ENCODE peak calls at places on chromosomes 16 and 17, in eight cellular contexts. G, Z, S, D, K, M, I and R are unnamed samples.

GRCh38 chr17:64147110-64148016 is 17.4 kb upstream of the ERN1 start:
- DNase-seq in M (no peak), I (no peak), Z (no peak), K (no peak), D (no peak), G (no peak), S (no peak), R (no peak)

GRCh38 chr17:39352511-39352910 is 48.9 kb downstream of the FBXL20 start:
- DNase-seq in I (no peak), K (no peak), Z (no peak), M (no peak), D (no peak), S (no peak), G (no peak), R (no peak)

GRCh38 chr16:57624044-57624688 is 4.3 kb upstream of the ADGRG1 start:
- DNase-seq in D (no peak), S (peak), K (no peak), M (no peak), G (no peak), I (no peak), Z (no peak), R (no peak)

GRCh38 chr16:3456374-3456773 is 12.9 kb downstream of the NAA60 start:
- DNase-seq in M (no peak), S (no peak), D (no peak), Z (no peak), K (no peak), G (no peak), I (no peak), R (no peak)

GRCh38 chr17:83171661-83172060 is 92.3 kb downstream of the METRNL start:
- DNase-seq in D (no peak), Z (no peak), I (peak), G (peak), M (no peak), K (no peak), S (no peak), R (no peak)

GRCh38 chr17:51147641-51148040 is 5.7 kb upstream of the NME1 start:
- DNase-seq in G (no peak), K (no peak), D (no peak), S (no peak), Z (no peak), I (no peak), M (no peak), R (no peak)

GRCh38 chr17:7336240-7337175 is at the start of gene ACAP1:
- DNase-seq in D (peak), K (no peak), Z (no peak), S (no peak), I (no peak), M (no peak), G (peak), R (no peak)

GRCh38 chr16:21277045-21277926 is 804 bp downstream of the CRYM start:
- DNase-seq in M (no peak), D (no peak), Z (no peak), K (no peak), I (no peak), G (no peak), S (no peak), R (no peak)

GRCh38 chr17:4479982-4480751 is 18.5 kb upstream of the SPNS2 start:
- DNase-seq in K (no peak), Z (no peak), S (no peak), G (peak), M (no peak), I (no peak), D (no peak), R (no peak)

GRCh38 chr16:28210979-28211505 is 723 bp downstream of the XPO6 start:
- DNase-seq in S (peak), G (peak), I (peak), K (peak), Z (peak), M (peak), D (peak), R (no peak)

GRCh38 chr17:55496094-55496881 is 15.0 kb downstream of the SMIM36 start:
- DNase-seq in D (no peak), G (peak), Z (no peak), K (no peak), S (peak), I (peak), M (no peak), R (no peak)

GRCh38 chr16:61370564-61370963 is 665.7 kb downstream of the CDH8 start:
- DNase-seq in G (no peak), M (no peak), I (no peak), S (no peak), Z (no peak), K (no peak), D (no peak), R (no peak)

GRCh38 chr17:50114849-50115357 is 15.1 kb downstream of the SAMD14 start:
- DNase-seq in I (peak), D (no peak), G (peak), M (no peak), S (peak), K (no peak), Z (no peak), R (no peak)

GRCh38 chr16:27317738-27318398 is 4.1 kb downstream of the IL4R start:
- DNase-seq in K (peak), I (no peak), Z (no peak), D (no peak), M (no peak), S (no peak), G (no peak), R (no peak)

GRCh38 chr16:57194512-57194911 is 8.4 kb downstream of the RSPRY1 start:
- DNase-seq in K (no peak), Z (no peak), G (no peak), M (no peak), I (peak), D (no peak), S (peak), R (peak)

GRCh38 chr17:31596382-31597323 is 205.2 kb downstream of the RAB11FIP4 start:
- DNase-seq in K (peak), M (peak), G (peak), Z (peak), I (peak), D (peak), S (peak), R (peak)

GRCh38 chr17:74190807-74191206 is 12.7 kb upstream of the RPL38 start:
- DNase-seq in Z (no peak), I (peak), K (no peak), G (no peak), D (no peak), S (no peak), M (no peak), R (no peak)

GRCh38 chr17:76146053-76146875 is 5.2 kb upstream of the FOXJ1 start:
- DNase-seq in K (peak), D (peak), I (no peak), G (no peak), S (no peak), M (no peak), Z (no peak), R (no peak)

GRCh38 chr16:85253127-85253941 is 141.1 kb upstream of the CIBAR2 start:
- DNase-seq in Z (peak), G (peak), M (no peak), I (peak), K (peak), D (peak), S (no peak), R (no peak)

GRCh38 chr16:83187404-83187803 is 560.6 kb downstream of the CDH13 start:
- DNase-seq in K (no peak), I (peak), D (no peak), G (no peak), Z (no peak), S (peak), M (no peak), R (peak)

GRCh38 chr16:49466881-49467280 is 93.3 kb downstream of the C16orf78 start:
- DNase-seq in D (no peak), M (no peak), K (peak), S (no peak), Z (no peak), I (no peak), G (peak), R (no peak)

GRCh38 chr16:53852678-53853077 is 148.7 kb downstream of the FTO start:
- DNase-seq in I (no peak), Z (no peak), K (no peak), M (no peak), G (no peak), D (no peak), S (no peak), R (no peak)

GRCh38 chr17:9811086-9811485 is 10.8 kb downstream of the GSG1L2 start:
- DNase-seq in Z (no peak), D (no peak), M (no peak), G (no peak), S (no peak), K (no peak), I (no peak), R (no peak)

GRCh38 chr16:67456383-67457140 is 24.4 kb downstream of the ATP6V0D1 start:
- DNase-seq in G (peak), K (peak), I (no peak), Z (peak), M (peak), D (peak), S (peak), R (no peak)

GRCh38 chr17:36661047-36661666 is 59.8 kb downstream of the MRM1 start:
- DNase-seq in I (no peak), K (no peak), Z (no peak), S (no peak), M (no peak), D (peak), G (no peak), R (no peak)

GRCh38 chr16:74766729-74767128 is 7.9 kb downstream of the FA2H start:
- DNase-seq in G (no peak), Z (no peak), M (no peak), S (no peak), I (no peak), D (no peak), K (no peak), R (no peak)

GRCh38 chr16:85205747-85206471 is 93.6 kb upstream of the CIBAR2 start:
- DNase-seq in Z (no peak), D (no peak), K (no peak), I (peak), S (no peak), G (no peak), M (no peak), R (no peak)

GRCh38 chr16:87851141-87851587 is 18.1 kb downstream of the SLC7A5 start:
- DNase-seq in D (no peak), K (no peak), Z (no peak), M (no peak), G (no peak), I (no peak), S (no peak), R (no peak)

GRCh38 chr16:27470567-27471431 is 68.8 kb downstream of the IL21R start:
- DNase-seq in S (peak), G (no peak), D (no peak), Z (peak), M (peak), K (no peak), I (no peak), R (peak)

GRCh38 chr16:56370836-56371235 is 54.5 kb downstream of the AMFR start:
- DNase-seq in K (no peak), D (no peak), M (no peak), G (no peak), Z (no peak), S (no peak), I (peak), R (no peak)

GRCh38 chr16:3696425-3697218 is 20.7 kb downstream of the TRAP1 start:
- DNase-seq in Z (no peak), G (no peak), D (no peak), S (peak), M (no peak), I (peak), K (no peak), R (peak)

GRCh38 chr17:61387011-61387410 is 12.6 kb upstream of the TBX2 start:
- DNase-seq in D (no peak), S (no peak), M (no peak), G (no peak), Z (no peak), I (no peak), K (no peak), R (no peak)

GRCh38 chr17:60421273-60422161 is 772 bp upstream of the CHCT1 start:
- DNase-seq in S (peak), G (peak), K (peak), M (peak), D (peak), Z (peak), I (peak), R (no peak)

DNA sequence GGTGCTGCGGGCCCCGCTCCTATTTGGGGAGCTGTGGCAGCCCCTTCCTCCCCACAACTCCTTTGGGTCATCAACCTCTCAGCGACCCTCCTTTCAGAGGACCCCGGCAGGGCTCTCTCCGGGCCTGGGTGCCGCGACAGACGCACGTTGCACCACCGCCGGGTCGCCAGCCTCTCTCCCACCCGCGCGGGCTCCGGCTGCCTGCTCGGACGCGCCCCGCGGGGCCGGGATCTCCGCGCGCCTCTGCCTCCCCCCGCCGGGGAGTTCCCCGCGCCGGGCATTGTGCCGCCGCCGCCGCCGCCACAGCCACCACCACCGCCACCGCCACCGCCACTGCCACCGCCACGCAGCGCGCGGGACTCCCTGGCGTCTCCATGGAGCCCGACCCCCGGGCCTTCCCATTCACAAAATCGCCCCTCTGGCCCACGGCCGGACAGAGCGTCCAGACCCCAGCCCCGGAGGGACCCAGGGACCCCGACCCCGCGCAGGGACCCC is 653 bp downstream of the RBFOX3 start:
- DNase-seq in M (no peak), I (no peak), G (no peak), D (no peak), K (no peak), S (no peak), Z (no peak), R (no peak)
- H3K4me3 ChIP-seq in M (no peak), I (no peak), G (no peak), D (no peak), K (peak), S (no peak), Z (no peak), R (no peak)

GRCh38 chr17:71398706-71399620 is 721.9 kb upstream of the SOX9 start:
- DNase-seq in I (no peak), G (no peak), Z (no peak), K (no peak), D (no peak), M (no peak), S (no peak), R (no peak)
- TF ChIP-seq CTCF in I (no peak), G (no peak), Z (no peak), K (no peak), D (no peak), M (no peak), S (no peak), R (no peak)

DNA sequence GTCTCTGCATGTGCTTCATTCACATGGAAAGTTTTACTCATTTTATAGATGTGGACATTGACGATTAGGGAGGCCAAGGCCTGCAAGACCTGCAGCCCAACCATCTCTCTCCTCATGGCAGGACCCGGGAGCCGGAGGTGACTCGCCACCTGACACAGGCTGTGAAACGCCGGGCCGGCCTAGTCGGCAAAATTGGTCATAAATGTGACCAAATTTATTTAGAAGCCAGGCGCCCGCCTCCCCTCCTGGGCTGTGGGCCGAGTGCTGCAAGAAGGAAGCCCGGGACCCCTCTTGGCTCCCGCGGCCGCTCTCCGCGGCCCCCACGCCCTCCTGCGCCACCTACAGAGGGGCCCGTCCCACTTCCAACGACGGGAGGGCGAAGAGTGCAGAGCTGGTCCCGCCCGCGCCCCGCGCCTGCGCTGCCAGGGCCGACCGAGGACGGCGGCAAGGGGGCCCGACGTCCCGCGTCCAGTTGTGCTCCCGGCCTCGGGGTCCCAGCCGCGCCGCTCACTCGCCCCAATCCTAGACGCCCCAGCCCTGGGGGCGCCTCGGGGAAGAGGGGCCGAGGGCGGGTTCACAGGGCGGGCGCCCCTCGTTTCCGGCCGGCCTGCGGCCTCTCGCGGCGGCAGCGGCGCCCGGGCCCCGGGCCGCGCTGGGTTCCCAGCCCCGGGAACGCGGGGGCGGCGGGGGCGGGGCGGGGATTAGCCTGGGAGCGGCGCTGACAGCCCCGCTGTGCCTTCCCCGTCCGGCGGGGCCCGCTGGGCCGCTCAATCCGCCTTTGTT is 47.5 kb downstream of the WNT3 start:
- DNase-seq in M (no peak), Z (peak), K (no peak), D (no peak), S (no peak), G (peak), I (peak), R (no peak)
- H3K4me3 ChIP-seq in M (peak), Z (peak), K (peak), D (peak), S (peak), G (peak), I (peak), R (peak)

GRCh38 chr17:40425741-40426140 is 8.0 kb upstream of the TOP2A start:
- DNase-seq in Z (no peak), I (no peak), M (no peak), S (no peak), K (no peak), G (no peak), D (no peak), R (no peak)
- TF ChIP-seq CTCF in Z (no peak), I (no peak), M (no peak), S (no peak), K (no peak), G (no peak), D (no peak), R (no peak)